ENCODE peak calls at places on chromosomes 4 and X, in eight cellular contexts. N is activated T-cell treated with anti-CD3 and anti-CD28 coated beads for 48 hours, C is GM10248, B is PC-9, M is LoVo, X is cardiac fibroblast, O is body of pancreas, S is NCI-H226. A is an unnamed sample.
A peak's percentile ranks its signal among the peaks of the same experiment; 100 is the strongest.

GRCh38 chr4:139866270-139866962 is 200.8 kb downstream of the MGST2 start:
- DNase-seq in X (no peak), M (no peak), S (no peak), B (no peak), N (no peak), O (no peak), C (no peak), A (no peak)

GRCh38 chr4:156751486-156751885 is 220.1 kb downstream of the PDGFC start:
- DNase-seq in X (peak; percentile 32), O (no peak), S (peak; percentile 50), C (no peak), N (no peak), B (no peak), M (no peak), A (no peak)

GRCh38 chr4:179344861-179345260 is 1902.6 kb upstream of the AGA start:
- DNase-seq in B (no peak), S (no peak), N (no peak), O (no peak), M (no peak), C (no peak), X (no peak), A (no peak)

GRCh38 chr4:126790633-126791032 is 842.1 kb upstream of the INTU start:
- DNase-seq in O (no peak), C (no peak), N (no peak), S (peak; percentile 56), X (no peak), B (no peak), M (no peak), A (no peak)

GRCh38 chr4:37914539-37914938 is 23.7 kb downstream of the TBC1D1 start:
- DNase-seq in O (no peak), M (no peak), S (no peak), B (no peak), C (no peak), N (no peak), X (no peak), A (no peak)

GRCh38 chr4:76035799-76036389 is at the start of gene CXCL11:
- DNase-seq in X (no peak), C (no peak), B (no peak), N (no peak), O (no peak), S (no peak), M (no peak), A (no peak)

GRCh38 chrX:443676-444210 is 57.0 kb upstream of the PPP2R3B start:
- DNase-seq in O (no peak), B (no peak), N (no peak), M (peak; percentile 28), C (no peak), X (no peak), S (no peak), A (no peak)

GRCh38 chr4:115944146-115944905 is 830.9 kb upstream of the NDST4 start:
- DNase-seq in O (no peak), N (no peak), C (no peak), M (no peak), B (no peak), S (no peak), X (no peak), A (no peak)

GRCh38 chr4:188941524-188942109 is 802.4 kb downstream of the TRIML1 start:
- DNase-seq in X (peak; percentile 71), S (no peak), C (no peak), M (peak; percentile 22), O (no peak), B (no peak), N (no peak), A (peak; percentile 18)

GRCh38 chr4:41692717-41693345 is 55.7 kb downstream of the PHOX2B start:
- DNase-seq in X (peak; percentile 70), B (peak; percentile 34), S (no peak), M (peak; percentile 75), O (peak; percentile 60), C (peak; percentile 27), N (peak; percentile 26), A (peak; percentile 63)

GRCh38 chr4:185244763-185245162 is 35.4 kb downstream of the SNX25 start:
- DNase-seq in S (no peak), B (no peak), N (no peak), X (no peak), O (no peak), C (no peak), M (no peak), A (no peak)

GRCh38 chrX:8879750-8880149 is 78.6 kb upstream of the FAM9A start:
- DNase-seq in X (peak; percentile 29), M (peak; percentile 1), N (no peak), C (peak; percentile 2), B (peak; percentile 24), O (peak; percentile 4), S (peak; percentile 11), A (no peak)

GRCh38 chrX:54640721-54641120 is 110.7 kb downstream of the GNL3L start:
- DNase-seq in N (no peak), B (no peak), X (peak; percentile 3), S (no peak), C (no peak), M (peak; percentile 0), O (no peak), A (no peak)

GRCh38 chr4:8362483-8362882 is 78.0 kb downstream of the ACOX3 start:
- DNase-seq in S (peak; percentile 83), B (peak; percentile 61), N (no peak), O (no peak), C (no peak), X (no peak), M (peak; percentile 19), A (no peak)

GRCh38 chr4:42152507-42153504 is at the start of gene BEND4:
- DNase-seq in B (no peak), N (no peak), S (no peak), M (no peak), C (peak; percentile 66), X (no peak), O (no peak), A (no peak)

GRCh38 chr4:101355246-101355645 is 7.9 kb upstream of the PPP3CA start:
- DNase-seq in N (no peak), M (no peak), C (peak; percentile 41), X (no peak), O (no peak), B (no peak), S (no peak), A (no peak)

GRCh38 chr4:72006576-72006975 is 25.2 kb upstream of the NPFFR2 start:
- DNase-seq in S (peak; percentile 80), C (no peak), N (no peak), X (peak; percentile 1), O (no peak), M (no peak), B (no peak), A (no peak)

GRCh38 chrX:111868726-111869638 is 7.0 kb upstream of the TRPC5OS start:
- DNase-seq in X (peak; percentile 0), C (peak; percentile 21), S (no peak), N (no peak), B (no peak), M (no peak), O (no peak), A (no peak)

GRCh38 chr4:647481-647880 is 22.1 kb downstream of the PDE6B start:
- DNase-seq in S (no peak), B (no peak), M (no peak), X (no peak), O (no peak), C (no peak), N (no peak), A (no peak)

GRCh38 chrX:153875391-153876111 is 10.4 kb downstream of the L1CAM start:
- DNase-seq in B (peak; percentile 67), M (peak; percentile 35), C (peak; percentile 77), S (peak; percentile 30), O (peak; percentile 33), N (peak; percentile 49), X (peak; percentile 44), A (peak; percentile 56)

GRCh38 chr4:6250235-6250983 is 19.2 kb upstream of the WFS1 start:
- DNase-seq in X (peak; percentile 74), N (no peak), M (peak; percentile 66), O (peak; percentile 47), C (peak; percentile 76), B (peak; percentile 22), S (peak; percentile 20), A (no peak)

GRCh38 chrX:155615938-155616337 is 3.2 kb upstream of the TMLHE start:
- DNase-seq in X (no peak), C (no peak), O (no peak), M (no peak), B (no peak), N (no peak), S (no peak), A (no peak)

GRCh38 chr4:173345648-173346047 is 11.5 kb upstream of the HMGB2 start:
- DNase-seq in N (no peak), B (no peak), C (no peak), X (no peak), M (no peak), S (no peak), O (no peak), A (no peak)

GRCh38 chr4:24210332-24210902 is 320.6 kb upstream of the PPARGC1A start:
- DNase-seq in B (no peak), X (peak; percentile 97), O (peak; percentile 59), C (no peak), S (peak; percentile 58), M (no peak), N (no peak), A (peak; percentile 58)

A was measured in adrenal gland.